ENCODE peak calls at places on chromosome X, in four cellular contexts. D, N, C and K are unnamed samples.

GRCh38 chrX:21166302-21166982 is 207.8 kb upstream of the CNKSR2 start:
- DNase-seq in D (no peak), N (no peak), C (no peak), K (no peak)

GRCh38 chrX:11190745-11191510 is 79.8 kb downstream of the HCCS start:
- DNase-seq in D (no peak), N (peak), C (no peak), K (no peak)

GRCh38 chrX:53474707-53475106 is 40.5 kb upstream of the HSD17B10 start:
- DNase-seq in D (no peak), N (no peak), C (no peak), K (no peak)

GRCh38 chrX:154731881-154732280 is 19.0 kb downstream of the GAB3 start:
- DNase-seq in D (no peak), N (no peak), C (no peak), K (no peak)

GRCh38 chrX:153723351-153724251 is 586 bp downstream of the BCAP31 start:
- DNase-seq in D (peak), N (peak), C (peak), K (peak)

GRCh38 chrX:13693341-13693871 is 4.5 kb downstream of the RAB9A start:
- DNase-seq in D (peak), N (no peak), C (no peak), K (no peak)

GRCh38 chrX:153642655-153643430 is 4.2 kb upstream of the DUSP9 start:
- DNase-seq in D (no peak), N (no peak), C (no peak), K (no peak)

GRCh38 chrX:68808686-68809357 is 20.0 kb upstream of the EFNB1 start:
- DNase-seq in D (no peak), N (no peak), C (no peak), K (no peak)

GRCh38 chrX:41956027-41956426 is 32.7 kb upstream of the CASK start:
- DNase-seq in D (no peak), N (no peak), C (no peak), K (no peak)

GRCh38 chrX:103805860-103806259 is 26.2 kb downstream of the RAB9B start:
- DNase-seq in D (no peak), N (peak), C (no peak), K (no peak)

GRCh38 chrX:13692771-13693231 is 3.9 kb downstream of the RAB9A start:
- DNase-seq in D (no peak), N (no peak), C (no peak), K (no peak)

GRCh38 chrX:47577901-47578300 is 4.3 kb upstream of the TIMP1 start:
- DNase-seq in D (no peak), N (no peak), C (no peak), K (no peak)

GRCh38 chrX:24682739-24683432 is 10.8 kb upstream of the POLA1 start:
- DNase-seq in D (no peak), N (no peak), C (no peak), K (no peak)

GRCh38 chrX:10014462-10015373 is 47.6 kb downstream of the CLDN34 start:
- DNase-seq in D (peak), N (peak), C (peak), K (peak)

GRCh38 chrX:23952984-23953907 is 45.4 kb downstream of the CXorf58 start:
- DNase-seq in D (no peak), N (no peak), C (peak), K (peak)

GRCh38 chrX:69884210-69884609 is 165.5 kb downstream of the AWAT2 start:
- DNase-seq in D (no peak), N (no peak), C (no peak), K (no peak)

GRCh38 chrX:132369650-132370049 is 119.2 kb downstream of the MBNL3 start:
- DNase-seq in D (no peak), N (peak), C (no peak), K (no peak)

GRCh38 chrX:47190445-47191269 is 3.0 kb upstream of the UBA1 start:
- DNase-seq in D (peak), N (peak), C (peak), K (peak)

GRCh38 chrX:56729152-56729557 is at the start of gene NBDY:
- DNase-seq in D (no peak), N (peak), C (peak), K (peak)

DNA sequence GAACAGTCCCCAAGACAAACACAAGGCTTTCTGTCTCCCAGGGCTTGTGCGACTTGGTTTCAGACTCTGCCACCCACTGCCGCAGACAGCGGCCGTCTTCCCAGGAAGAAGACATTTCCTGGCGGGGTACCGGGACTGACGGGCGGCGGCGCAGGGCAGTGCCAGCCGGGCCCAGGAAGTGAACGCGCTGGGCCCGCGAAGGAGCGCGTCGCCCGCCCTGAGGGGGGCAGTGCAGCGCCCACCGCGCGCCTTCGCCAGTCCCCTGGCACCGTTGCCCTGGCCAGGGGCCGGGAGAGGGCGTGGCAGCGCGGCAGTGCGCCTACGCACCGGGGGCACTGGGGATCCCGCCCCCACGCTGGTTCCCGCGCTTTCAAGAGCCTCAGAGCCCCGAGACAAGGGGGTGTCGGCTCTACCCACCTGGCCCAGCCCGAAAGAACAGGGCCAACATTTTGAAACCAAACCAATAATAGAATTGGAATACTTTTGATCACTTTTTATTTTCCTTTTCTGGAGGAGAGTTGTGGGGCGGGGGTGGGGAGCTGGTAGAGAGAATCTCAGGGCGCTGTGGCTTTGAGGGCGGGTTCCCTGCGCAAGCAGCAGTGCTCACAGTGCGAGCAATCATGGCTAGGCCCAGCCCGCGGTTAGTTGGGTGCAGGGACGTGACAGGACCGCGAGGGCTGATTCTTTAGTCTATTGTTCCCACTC is 23.6 kb upstream of the APLN start:
- DNase-seq in D (peak), N (peak), C (peak), K (peak)
- H3K27ac ChIP-seq in D (peak), N (peak), C (peak), K (no peak)

DNA sequence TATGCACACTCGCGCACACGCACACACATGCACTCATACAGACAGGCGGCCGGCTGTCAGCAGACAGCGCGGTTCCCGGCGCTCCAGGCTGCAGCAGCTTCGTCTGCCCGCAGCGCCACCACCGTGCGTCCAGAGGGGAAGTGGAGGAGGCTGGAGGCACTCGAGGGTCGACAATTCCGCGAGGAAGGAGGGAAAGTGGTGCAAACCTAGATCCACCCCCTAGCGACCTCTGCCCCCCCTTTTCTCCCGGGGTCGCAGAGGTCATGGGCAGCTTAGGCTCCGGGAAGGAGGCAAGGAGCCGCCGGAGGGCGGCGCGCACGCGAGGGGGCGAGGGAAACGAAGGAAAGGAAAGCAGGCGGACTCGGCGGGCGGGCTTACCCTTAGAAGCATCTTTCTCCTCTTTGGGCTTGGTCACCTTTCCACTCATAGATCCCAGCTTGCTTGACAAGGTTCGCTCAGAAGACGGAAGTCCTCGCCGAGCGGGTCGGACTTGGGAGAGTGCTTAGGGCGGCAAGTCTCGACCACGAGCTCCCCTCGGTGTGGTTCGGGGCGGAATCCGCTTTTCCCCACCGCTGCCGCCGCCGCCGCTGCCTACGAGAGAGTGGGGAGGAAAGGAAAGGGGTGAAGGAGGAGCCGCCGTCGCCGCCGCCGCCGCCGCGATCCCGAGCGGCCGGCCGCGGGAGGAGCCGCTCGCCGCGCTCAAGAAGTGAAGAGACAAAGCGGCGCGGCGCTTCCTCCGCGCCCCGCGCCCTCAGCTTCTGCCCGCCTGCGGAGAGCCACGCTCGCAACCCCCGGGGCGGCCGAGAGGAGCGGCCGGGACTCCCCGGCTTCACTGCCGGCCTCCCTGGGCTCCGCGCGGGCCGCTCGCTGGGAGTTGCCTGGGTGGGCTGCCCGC is 326.6 kb upstream of the F9 start:
- DNase-seq in D (no peak), N (peak), C (no peak), K (peak)
- TF ChIP-seq EZH2 in D (no peak), N (peak), C (peak), K (no peak)

GRCh38 chrX:71996826-71997225 is 86.2 kb downstream of the NHSL2 start:
- DNase-seq in D (no peak), N (no peak), C (no peak), K (no peak)
- H3K27ac ChIP-seq in D (no peak), N (no peak), C (no peak), K (no peak)

GRCh38 chrX:1877780-1878179 is 262.9 kb downstream of the ASMT start:
- DNase-seq in D (no peak), N (no peak), C (no peak), K (no peak)
- TF ChIP-seq EZH2 in D (no peak), N (no peak), C (no peak), K (no peak)

GRCh38 chrX:111262086-111262485 is 8.2 kb downstream of the CAPN6 start:
- DNase-seq in D (no peak), N (peak), C (no peak), K (no peak)
- H3K27ac ChIP-seq in D (no peak), N (no peak), C (no peak), K (no peak)

GRCh38 chrX:4238916-4239315 is 525.5 kb upstream of the PRKX start:
- DNase-seq in D (no peak), N (no peak), C (no peak), K (no peak)

GRCh38 chrX:4249401-4249800 is 536.0 kb upstream of the PRKX start:
- DNase-seq in D (no peak), N (no peak), C (no peak), K (no peak)

GRCh38 chrX:4239650-4240540 is 526.4 kb upstream of the PRKX start:
- DNase-seq in D (no peak), N (no peak), C (no peak), K (no peak)

GRCh38 chrX:4240541-4241194 is 527.2 kb upstream of the PRKX start:
- DNase-seq in D (no peak), N (no peak), C (no peak), K (peak)

GRCh38 chrX:4243759-4244158 is 530.3 kb upstream of the PRKX start:
- DNase-seq in D (no peak), N (no peak), C (no peak), K (no peak)
- TF ChIP-seq EZH2 in D (no peak), N (no peak), C (no peak), K (no peak)

GRCh38 chrX:38959736-38960534 is 158.7 kb downstream of the MID1IP1 start:
- DNase-seq in D (no peak), N (no peak), C (no peak), K (no peak)
- H3K27ac ChIP-seq in D (no peak), N (no peak), C (no peak), K (no peak)

DNA sequence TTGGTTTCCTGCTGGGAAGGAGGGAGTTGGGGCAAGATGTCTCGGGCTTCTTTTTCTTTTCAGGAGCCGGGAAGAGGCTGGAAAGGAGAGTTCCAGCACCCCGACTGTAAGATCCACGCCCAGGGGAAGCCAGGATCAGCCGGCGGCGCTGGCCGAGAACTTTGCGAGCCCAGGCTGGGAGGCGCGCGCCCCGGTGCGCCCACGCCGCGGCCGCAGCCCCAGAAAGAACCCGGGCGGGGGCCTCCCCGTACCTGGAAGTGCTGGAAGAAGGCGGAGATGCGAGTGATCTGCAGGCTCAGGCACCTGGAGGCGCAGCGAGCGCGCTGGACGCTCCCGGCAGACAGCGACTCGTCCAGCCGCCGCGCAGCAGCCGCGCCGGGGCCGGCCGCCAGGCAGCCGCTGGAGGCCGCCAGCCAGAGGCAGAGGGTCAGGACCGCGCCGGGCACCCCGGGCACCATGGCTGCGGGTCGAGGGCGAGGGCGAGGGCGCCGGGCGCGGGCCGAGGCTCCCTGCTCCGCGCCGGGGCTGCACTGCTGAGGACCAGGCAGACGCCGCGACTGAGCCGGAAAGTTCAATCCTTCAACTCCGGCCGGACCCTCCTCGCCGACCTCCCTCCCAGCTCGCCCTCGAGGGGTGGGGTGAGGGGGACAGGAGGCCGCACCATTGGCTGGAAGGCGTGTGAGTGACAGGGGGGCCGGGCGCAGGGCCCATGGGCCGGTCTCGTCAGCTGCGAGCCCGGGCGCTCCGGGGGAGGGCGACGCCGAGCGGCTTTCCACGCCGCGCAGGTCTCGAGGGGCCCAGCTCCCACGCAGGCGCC is at the start of gene ANOS1:
- DNase-seq in D (no peak), N (peak), C (peak), K (peak)
- TF ChIP-seq EZH2 in D (no peak), N (no peak), C (no peak), K (no peak)

DNA sequence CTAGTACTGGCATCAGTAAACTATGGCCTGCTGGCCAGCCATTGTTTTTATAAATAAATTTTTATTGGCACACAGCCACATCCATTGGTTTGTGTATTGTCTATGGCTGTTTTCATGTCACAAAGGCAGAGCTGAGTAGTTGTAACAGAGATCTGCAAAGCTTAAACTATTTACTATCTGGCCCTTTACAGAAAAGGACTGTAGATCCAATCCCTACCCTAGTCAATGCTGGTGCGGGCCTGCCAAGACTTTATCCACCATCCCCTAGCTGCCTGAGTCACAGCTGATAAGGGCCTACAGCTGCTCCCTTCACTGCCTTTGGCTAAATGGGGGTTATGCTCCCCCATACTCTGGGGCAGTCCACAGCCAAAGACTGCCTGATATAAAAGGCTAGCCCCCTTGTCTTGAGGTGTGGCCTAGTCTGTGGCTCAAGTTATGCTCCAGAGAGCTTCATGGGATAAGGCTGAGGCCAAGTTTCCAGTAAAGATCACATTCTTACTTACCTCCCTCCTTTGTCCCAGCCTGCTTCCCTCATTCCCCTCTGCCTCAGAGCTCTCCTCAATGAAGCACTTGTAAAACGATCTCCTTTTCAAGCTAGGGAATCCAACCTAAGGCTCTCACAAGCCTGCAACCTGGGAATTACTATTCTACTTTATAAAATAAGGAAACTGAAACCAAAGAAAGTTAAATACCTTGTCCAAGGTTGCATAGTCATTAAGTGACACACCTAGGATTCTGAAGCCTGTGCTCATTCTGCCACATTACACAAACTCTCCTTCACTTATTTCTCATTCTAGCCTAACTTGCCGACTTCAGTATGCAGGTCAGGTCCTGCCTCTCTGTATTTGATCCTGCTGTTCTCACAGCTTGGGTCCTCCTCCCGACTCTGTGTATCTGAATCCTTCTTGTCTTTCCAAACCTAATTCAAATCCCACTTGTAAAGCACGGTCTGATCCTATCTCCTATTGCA is 20.7 kb downstream of the ACE2 start:
- DNase-seq in D (peak), N (peak), C (peak), K (no peak)
- H3K27ac ChIP-seq in D (peak), N (peak), C (no peak), K (no peak)